ENCODE peak calls at places on chromosomes 7 and 10, in eight cellular contexts. B is fibroblast of the aortic adventitia, J is cardiac muscle cell, Q is heart left ventricle, L is pancreas, E is colonic mucosa, S is AG10803, M is lower lobe of right lung. N is an unnamed sample.

GRCh38 chr10:35409094-35409582 is 72.8 kb downstream of the CCNY start:
- DNase-seq in M (no peak), B (peak), S (peak), L (peak), Q (peak), E (no peak), J (peak), N (no peak)

GRCh38 chr7:50266893-50267386 is 37.6 kb upstream of the IKZF1 start:
- DNase-seq in B (no peak), L (no peak), S (no peak), Q (peak), E (peak), M (peak), J (no peak), N (peak)

GRCh38 chr7:152076324-152076821 is 50.9 kb downstream of the GALNT11 start:
- DNase-seq in E (peak), L (peak), B (peak), S (no peak), Q (no peak), J (peak), M (no peak), N (peak)

GRCh38 chr10:127115086-127115485 is 81.3 kb downstream of the INSYN2A start:
- DNase-seq in J (no peak), M (no peak), B (no peak), Q (no peak), S (no peak), E (no peak), L (no peak), N (no peak)

GRCh38 chr10:128210215-128211063 is 84.2 kb upstream of the MKI67 start:
- DNase-seq in S (peak), B (peak), Q (peak), L (peak), M (peak), J (peak), E (peak), N (no peak)

GRCh38 chr7:1975179-1975578 is 257.6 kb downstream of the MAD1L1 start:
- DNase-seq in E (no peak), Q (no peak), J (no peak), M (peak), B (no peak), L (no peak), S (no peak), N (no peak)

GRCh38 chr10:37896436-37896835 is 39.0 kb upstream of the ZNF248 start:
- DNase-seq in Q (no peak), E (no peak), M (no peak), B (no peak), L (no peak), S (no peak), J (no peak), N (no peak)

GRCh38 chr7:138328215-138328614 is 131.8 kb upstream of the TRIM24 start:
- DNase-seq in B (no peak), J (peak), L (no peak), Q (no peak), S (no peak), E (no peak), M (no peak), N (no peak)

GRCh38 chr7:34104992-34105391 is 199.7 kb downstream of the BMPER start:
- DNase-seq in E (no peak), L (no peak), Q (no peak), B (peak), J (peak), S (peak), M (no peak), N (no peak)

GRCh38 chr10:17386616-17387075 is 67.7 kb downstream of the ST8SIA6 start:
- DNase-seq in E (no peak), M (no peak), L (no peak), J (peak), S (no peak), Q (peak), B (peak), N (no peak)

GRCh38 chr7:134421998-134422397 is 36.9 kb downstream of the AKR1B1 start:
- DNase-seq in L (no peak), J (no peak), B (peak), S (peak), Q (no peak), M (no peak), E (no peak), N (no peak)

GRCh38 chr7:114439581-114439980 is 25.0 kb downstream of the FOXP2 start:
- DNase-seq in S (no peak), B (no peak), Q (no peak), L (no peak), E (no peak), J (no peak), M (no peak), N (no peak)

GRCh38 chr7:2880051-2880450 is 35.9 kb upstream of the GNA12 start:
- DNase-seq in S (no peak), B (no peak), J (no peak), M (no peak), E (no peak), L (no peak), Q (no peak), N (no peak)

GRCh38 chr10:57964371-57964770 is 303.3 kb downstream of the IPMK start:
- DNase-seq in B (no peak), Q (peak), J (peak), S (peak), L (no peak), M (no peak), E (no peak), N (no peak)

GRCh38 chr10:101085846-101086245 is 24.1 kb downstream of the KAZALD1 start:
- DNase-seq in M (no peak), E (no peak), B (no peak), L (no peak), Q (no peak), S (no peak), J (no peak), N (no peak)

GRCh38 chr10:2925631-2926030 is 141.7 kb upstream of the PFKP start:
- DNase-seq in S (peak), Q (peak), M (peak), B (peak), L (peak), E (peak), J (peak), N (no peak)

GRCh38 chr10:43315535-43316245 is 48.8 kb upstream of the RASGEF1A start:
- DNase-seq in J (no peak), M (no peak), S (no peak), B (no peak), Q (no peak), L (no peak), E (peak), N (no peak)

GRCh38 chr7:91566333-91566732 is 302.1 kb downstream of the FZD1 start:
- DNase-seq in B (no peak), J (no peak), Q (no peak), M (no peak), L (no peak), S (no peak), E (no peak), N (no peak)

GRCh38 chr7:156049366-156049765 is 237.1 kb upstream of the SHH start:
- DNase-seq in E (no peak), M (peak), B (no peak), L (no peak), J (no peak), Q (no peak), S (no peak), N (no peak)

GRCh38 chr7:70707823-70708243 is 424.1 kb upstream of the GALNT17 start:
- DNase-seq in E (no peak), J (no peak), Q (no peak), M (no peak), S (no peak), L (no peak), B (no peak), N (no peak)

GRCh38 chr7:70703785-70704184 is 428.2 kb upstream of the GALNT17 start:
- DNase-seq in B (no peak), Q (no peak), L (no peak), M (no peak), S (no peak), E (no peak), J (no peak), N (no peak)

GRCh38 chr7:70704921-70705346 is 427.0 kb upstream of the GALNT17 start:
- DNase-seq in E (no peak), J (peak), Q (no peak), B (peak), M (no peak), S (no peak), L (no peak), N (no peak)

GRCh38 chr7:70706204-70706603 is 425.7 kb upstream of the GALNT17 start:
- DNase-seq in Q (no peak), J (no peak), E (no peak), S (no peak), L (no peak), M (no peak), B (no peak), N (no peak)

GRCh38 chr7:70706698-70707097 is 425.2 kb upstream of the GALNT17 start:
- DNase-seq in M (no peak), Q (no peak), E (no peak), S (no peak), L (no peak), J (no peak), B (no peak), N (no peak)
- H3K4me3 ChIP-seq in M (no peak), Q (no peak), E (no peak), S (no peak), L (no peak), J (no peak), B (no peak), N (no peak)

DNA sequence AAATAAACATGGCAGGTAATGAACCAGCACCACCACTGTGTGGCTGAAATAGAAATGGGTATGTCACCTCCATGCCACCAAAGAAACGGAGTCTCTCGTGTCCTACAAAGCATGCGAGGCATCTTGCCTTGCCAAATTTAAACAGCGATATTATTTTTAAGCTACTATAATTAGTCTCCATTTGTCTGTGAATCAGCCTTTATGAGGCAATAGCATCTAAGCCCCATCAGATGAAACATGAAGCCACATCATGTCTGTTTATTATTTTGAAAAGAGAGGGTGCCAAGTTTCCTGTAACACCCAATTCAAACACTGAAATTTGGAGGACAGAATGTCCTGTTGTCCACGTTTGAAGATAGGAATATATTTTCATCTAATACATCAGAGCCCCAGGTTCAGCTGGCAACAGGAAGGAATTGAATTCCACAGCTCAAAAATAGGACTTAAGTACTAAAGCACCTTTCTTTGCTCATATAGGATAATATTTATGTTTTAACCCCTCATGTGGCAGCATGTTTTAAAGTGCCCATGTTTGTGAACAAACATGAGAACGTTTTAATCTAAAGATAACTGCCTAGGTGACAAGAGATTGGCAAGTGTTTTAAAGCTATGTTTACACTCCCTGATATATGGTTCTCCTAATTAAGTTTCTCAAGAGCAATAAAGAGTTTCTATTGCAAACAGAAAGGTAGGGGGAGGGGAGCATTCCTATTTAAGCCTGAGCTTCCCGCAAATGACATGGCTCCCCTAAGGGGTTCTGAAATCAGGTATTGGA is 86.8 kb downstream of the SORBS1 start:
- DNase-seq in J (peak), S (peak), E (peak), B (peak), M (no peak), Q (peak), L (no peak), N (no peak)
- TF ChIP-seq CTCF in J (no peak), S (no peak), E (no peak), B (no peak), M (no peak), Q (peak), L (no peak), N (no peak)

DNA sequence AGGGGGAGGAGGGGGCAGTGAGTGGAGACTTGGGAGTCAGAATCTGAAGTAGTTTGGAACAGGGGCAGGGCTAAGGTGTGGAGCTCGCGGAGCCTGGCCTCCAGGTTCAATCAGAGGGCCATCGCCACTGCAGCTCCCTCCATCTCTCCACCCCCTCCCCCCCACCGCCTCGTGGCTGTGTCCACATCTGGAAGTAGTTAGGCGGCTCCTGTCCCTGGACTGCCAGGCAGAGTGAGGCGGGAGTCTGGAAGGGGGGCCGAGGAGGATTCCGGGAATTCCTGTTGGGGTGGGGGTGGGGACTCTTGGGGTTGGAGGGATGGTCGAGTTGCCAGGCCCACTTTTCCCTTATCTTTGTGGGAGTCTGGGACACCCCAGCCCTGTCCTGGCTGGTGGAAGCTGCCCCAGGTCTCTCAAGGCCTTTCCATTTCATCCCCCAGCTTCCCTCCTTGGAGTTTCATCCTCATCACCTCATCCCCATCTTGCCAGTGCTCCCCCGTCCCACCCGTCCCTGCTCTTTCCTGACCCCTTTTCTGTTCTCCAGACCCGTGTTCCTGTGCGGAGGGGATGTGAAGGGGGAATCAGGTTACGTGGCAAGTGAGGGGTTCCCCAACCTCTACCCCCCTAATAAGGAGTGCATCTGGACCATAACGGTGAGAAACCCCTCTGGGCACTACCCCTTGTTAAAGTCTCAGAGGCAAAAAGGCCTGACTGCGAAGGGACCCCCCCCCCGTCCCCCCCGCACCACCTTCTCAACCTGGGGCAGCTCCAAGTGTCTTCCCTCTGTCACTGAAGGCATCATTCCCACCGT is 930 bp downstream of the PCOLCE start:
- DNase-seq in S (peak), B (peak), Q (peak), L (peak), M (no peak), J (peak), E (peak), N (no peak)
- H3K4me3 ChIP-seq in S (peak), B (peak), Q (peak), L (no peak), M (peak), J (no peak), E (peak), N (no peak)

GRCh38 chr7:151060416-151061234 is 1.2 kb downstream of the SLC4A2 start:
- DNase-seq in L (peak), E (peak), J (peak), M (no peak), S (no peak), B (peak), Q (peak), N (no peak)
- TF ChIP-seq CTCF in L (no peak), E (no peak), J (peak), M (no peak), S (peak), B (no peak), Q (no peak), N (peak)

GRCh38 chr10:55820071-55820470 is 541.0 kb downstream of the ZWINT start:
- DNase-seq in E (no peak), M (no peak), Q (no peak), S (no peak), B (no peak), J (no peak), L (no peak), N (no peak)
- H3K4me3 ChIP-seq in E (no peak), M (no peak), Q (no peak), S (no peak), B (no peak), J (no peak), L (no peak), N (no peak)

GRCh38 chr7:6730343-6730633 is 23.5 kb upstream of the ZNF12 start:
- DNase-seq in J (peak), S (peak), Q (no peak), E (no peak), L (no peak), B (no peak), M (no peak), N (no peak)
- TF ChIP-seq CTCF in J (no peak), S (no peak), Q (no peak), E (no peak), L (no peak), B (no peak), M (no peak), N (no peak)

GRCh38 chr7:100372694-100373093 is 593 bp upstream of the PILRA start:
- DNase-seq in J (no peak), M (no peak), S (no peak), B (no peak), L (no peak), E (no peak), Q (no peak), N (no peak)
- H3K4me3 ChIP-seq in J (no peak), M (no peak), S (no peak), B (no peak), L (no peak), E (no peak), Q (no peak), N (no peak)

DNA sequence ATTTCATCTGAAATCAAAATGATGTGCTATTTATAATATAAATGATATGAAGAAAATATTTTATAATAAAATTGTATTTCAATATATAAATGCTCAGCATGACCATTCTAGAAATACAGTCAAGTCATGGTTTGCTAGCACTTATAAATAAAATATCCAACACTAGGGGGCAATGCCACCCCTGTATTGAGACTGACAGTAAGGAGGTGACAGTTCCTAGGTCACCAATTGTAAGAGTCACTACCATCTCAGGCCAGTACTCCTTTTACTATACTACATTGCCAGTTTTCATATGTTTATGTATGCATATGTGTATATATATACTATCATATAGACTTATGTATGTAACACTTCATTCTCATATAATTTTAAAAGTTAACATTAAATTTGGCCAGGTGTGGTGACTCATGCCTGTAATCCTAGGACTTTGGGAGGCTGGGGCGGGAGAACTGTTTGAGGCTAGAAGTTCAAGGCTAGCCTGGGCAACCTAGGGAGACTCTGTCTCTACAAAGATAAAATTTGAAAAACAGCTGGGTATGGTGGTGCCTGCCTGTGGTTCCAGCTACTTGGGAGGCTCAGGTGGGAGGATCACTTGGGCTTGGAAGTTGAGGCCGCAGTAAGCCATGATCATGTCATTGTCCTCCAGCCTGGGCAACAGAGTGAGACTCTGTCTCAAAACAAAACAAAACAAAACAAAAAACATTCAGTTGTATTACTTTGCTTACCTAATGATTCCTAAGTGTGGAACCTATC is 2.4 kb upstream of the CNOT4 start:
- DNase-seq in M (no peak), B (peak), Q (no peak), J (peak), S (peak), L (no peak), E (peak), N (peak)
- TF ChIP-seq CTCF in M (peak), B (peak), Q (peak), J (peak), S (peak), L (no peak), E (peak), N (peak)